ENCODE peak calls at places on chromosomes 11 and 22, in ten cellular contexts. One of them, this sample, is unnamed. For H3K27me3 and H3K36me3, the result is how much of the 10 kb centered on the place peaks cover.

GRCh38 chr11:61577383-61578118 is 3.3 kb downstream of the SYT7 start:
- DNase-seq in mesendoderm: peak
- DNase-seq in tibial artery: no peak
- DNase-seq in lung: no peak
- DNase-seq in right lobe of liver: no peak
- DNase-seq in fibroblast of lung: no peak
- DNase-seq in SK-N-SH: peak
- DNase-seq in H1: peak
- DNase-seq in Peyer's patch: no peak
- DNase-seq in cardiac muscle cell: no peak
- DNase-seq in this sample: peak

GRCh38 chr11:106608677-106609076 is 409.6 kb downstream of the GUCY1A2 start:
- DNase-seq in mesendoderm: no peak
- DNase-seq in tibial artery: no peak
- DNase-seq in lung: no peak
- DNase-seq in right lobe of liver: no peak
- DNase-seq in fibroblast of lung: peak
- DNase-seq in SK-N-SH: no peak
- DNase-seq in H1: no peak
- DNase-seq in Peyer's patch: no peak
- DNase-seq in cardiac muscle cell: peak
- DNase-seq in this sample: no peak

GRCh38 chr22:42644422-42645340 is 4.3 kb upstream of the ATP5MGL start:
- DNase-seq in mesendoderm: no peak
- DNase-seq in tibial artery: peak
- DNase-seq in lung: peak
- DNase-seq in right lobe of liver: no peak
- DNase-seq in fibroblast of lung: peak
- DNase-seq in SK-N-SH: no peak
- DNase-seq in H1: no peak
- DNase-seq in Peyer's patch: no peak
- DNase-seq in cardiac muscle cell: peak
- DNase-seq in this sample: peak

GRCh38 chr11:76578655-76579046 is 91.9 kb downstream of the LRRC32 start:
- DNase-seq in mesendoderm: peak
- DNase-seq in tibial artery: peak
- DNase-seq in lung: no peak
- DNase-seq in right lobe of liver: peak
- DNase-seq in fibroblast of lung: no peak
- DNase-seq in SK-N-SH: peak
- DNase-seq in H1: no peak
- DNase-seq in Peyer's patch: no peak
- DNase-seq in cardiac muscle cell: no peak
- DNase-seq in this sample: peak

GRCh38 chr22:25478573-25478972 is 85.9 kb upstream of the GRK3 start:
- DNase-seq in mesendoderm: no peak
- DNase-seq in tibial artery: no peak
- DNase-seq in lung: no peak
- DNase-seq in right lobe of liver: no peak
- DNase-seq in fibroblast of lung: no peak
- DNase-seq in SK-N-SH: no peak
- DNase-seq in H1: no peak
- DNase-seq in Peyer's patch: no peak
- DNase-seq in cardiac muscle cell: no peak
- DNase-seq in this sample: no peak

GRCh38 chr22:36922752-36923457 is 9.5 kb downstream of the CSF2RB start:
- DNase-seq in mesendoderm: no peak
- DNase-seq in tibial artery: no peak
- DNase-seq in lung: no peak
- DNase-seq in right lobe of liver: no peak
- DNase-seq in fibroblast of lung: no peak
- DNase-seq in SK-N-SH: no peak
- DNase-seq in H1: no peak
- DNase-seq in Peyer's patch: no peak
- DNase-seq in cardiac muscle cell: no peak
- DNase-seq in this sample: peak

GRCh38 chr11:94537051-94537600 is 6.6 kb upstream of the FUT4 start:
- DNase-seq in mesendoderm: no peak
- DNase-seq in tibial artery: no peak
- DNase-seq in lung: no peak
- DNase-seq in right lobe of liver: no peak
- DNase-seq in fibroblast of lung: peak
- DNase-seq in SK-N-SH: no peak
- DNase-seq in H1: no peak
- DNase-seq in Peyer's patch: no peak
- DNase-seq in cardiac muscle cell: peak
- DNase-seq in this sample: no peak

GRCh38 chr11:114478768-114479167 is 39.5 kb downstream of the REXO2 start:
- DNase-seq in mesendoderm: peak
- DNase-seq in tibial artery: no peak
- DNase-seq in lung: no peak
- DNase-seq in right lobe of liver: no peak
- DNase-seq in fibroblast of lung: no peak
- DNase-seq in SK-N-SH: no peak
- DNase-seq in H1: no peak
- DNase-seq in Peyer's patch: no peak
- DNase-seq in cardiac muscle cell: peak
- DNase-seq in this sample: no peak

GRCh38 chr11:127070808-127071207 is 70.2 kb upstream of the KIRREL3 start:
- DNase-seq in mesendoderm: no peak
- DNase-seq in tibial artery: no peak
- DNase-seq in lung: no peak
- DNase-seq in right lobe of liver: no peak
- DNase-seq in fibroblast of lung: no peak
- DNase-seq in SK-N-SH: no peak
- DNase-seq in H1: peak
- DNase-seq in Peyer's patch: no peak
- DNase-seq in cardiac muscle cell: no peak
- DNase-seq in this sample: no peak
- H3K27me3 ChIP-seq in mesendoderm: under half
- H3K27me3 ChIP-seq in tibial artery: under half
- H3K27me3 ChIP-seq in lung: under half
- H3K27me3 ChIP-seq in right lobe of liver: under half
- H3K27me3 ChIP-seq in fibroblast of lung: under half
- H3K27me3 ChIP-seq in SK-N-SH: under half
- H3K27me3 ChIP-seq in H1: under half
- H3K27me3 ChIP-seq in Peyer's patch: under half
- H3K27me3 ChIP-seq in cardiac muscle cell: under half
- H3K27me3 ChIP-seq in this sample: under half

GRCh38 chr22:31841029-31841827 is 87.4 kb downstream of the DEPDC5 start:
- DNase-seq in mesendoderm: no peak
- DNase-seq in tibial artery: no peak
- DNase-seq in lung: no peak
- DNase-seq in right lobe of liver: no peak
- DNase-seq in fibroblast of lung: no peak
- DNase-seq in SK-N-SH: no peak
- DNase-seq in H1: no peak
- DNase-seq in Peyer's patch: no peak
- DNase-seq in cardiac muscle cell: no peak
- DNase-seq in this sample: no peak
- H3K36me3 ChIP-seq in mesendoderm: under half
- H3K36me3 ChIP-seq in tibial artery: half or more
- H3K36me3 ChIP-seq in lung: under half
- H3K36me3 ChIP-seq in right lobe of liver: half or more
- H3K36me3 ChIP-seq in fibroblast of lung: under half
- H3K36me3 ChIP-seq in SK-N-SH: under half
- H3K36me3 ChIP-seq in H1: under half
- H3K36me3 ChIP-seq in Peyer's patch: under half
- H3K36me3 ChIP-seq in cardiac muscle cell: under half
- H3K36me3 ChIP-seq in this sample: under half

GRCh38 chr11:33847251-33847650 is 44.6 kb downstream of the LMO2 start:
- DNase-seq in mesendoderm: no peak
- DNase-seq in tibial artery: no peak
- DNase-seq in lung: no peak
- DNase-seq in right lobe of liver: no peak
- DNase-seq in fibroblast of lung: no peak
- DNase-seq in SK-N-SH: no peak
- DNase-seq in H1: no peak
- DNase-seq in Peyer's patch: no peak
- DNase-seq in cardiac muscle cell: no peak
- DNase-seq in this sample: no peak

GRCh38 chr11:33843018-33843417 is 48.9 kb downstream of the LMO2 start:
- DNase-seq in mesendoderm: no peak
- DNase-seq in tibial artery: no peak
- DNase-seq in lung: no peak
- DNase-seq in right lobe of liver: no peak
- DNase-seq in fibroblast of lung: no peak
- DNase-seq in SK-N-SH: no peak
- DNase-seq in H1: no peak
- DNase-seq in Peyer's patch: no peak
- DNase-seq in cardiac muscle cell: no peak
- DNase-seq in this sample: no peak

GRCh38 chr11:33842236-33842915 is 49.5 kb downstream of the LMO2 start:
- DNase-seq in mesendoderm: no peak
- DNase-seq in tibial artery: no peak
- DNase-seq in lung: no peak
- DNase-seq in right lobe of liver: no peak
- DNase-seq in fibroblast of lung: no peak
- DNase-seq in SK-N-SH: peak
- DNase-seq in H1: no peak
- DNase-seq in Peyer's patch: no peak
- DNase-seq in cardiac muscle cell: no peak
- DNase-seq in this sample: no peak

GRCh38 chr11:33844236-33844635 is 47.6 kb downstream of the LMO2 start:
- DNase-seq in mesendoderm: no peak
- DNase-seq in tibial artery: no peak
- DNase-seq in lung: no peak
- DNase-seq in right lobe of liver: no peak
- DNase-seq in fibroblast of lung: no peak
- DNase-seq in SK-N-SH: no peak
- DNase-seq in H1: no peak
- DNase-seq in Peyer's patch: no peak
- DNase-seq in cardiac muscle cell: no peak
- DNase-seq in this sample: no peak
- H3K27me3 ChIP-seq in mesendoderm: under half
- H3K27me3 ChIP-seq in tibial artery: under half
- H3K27me3 ChIP-seq in lung: under half
- H3K27me3 ChIP-seq in right lobe of liver: under half
- H3K27me3 ChIP-seq in fibroblast of lung: under half
- H3K27me3 ChIP-seq in SK-N-SH: under half
- H3K27me3 ChIP-seq in H1: under half
- H3K27me3 ChIP-seq in Peyer's patch: under half
- H3K27me3 ChIP-seq in cardiac muscle cell: under half
- H3K27me3 ChIP-seq in this sample: under half

GRCh38 chr22:20822240-20822639 is 36.4 kb downstream of the PI4KA start:
- DNase-seq in mesendoderm: no peak
- DNase-seq in tibial artery: no peak
- DNase-seq in lung: no peak
- DNase-seq in right lobe of liver: no peak
- DNase-seq in fibroblast of lung: no peak
- DNase-seq in SK-N-SH: no peak
- DNase-seq in H1: no peak
- DNase-seq in Peyer's patch: peak
- DNase-seq in cardiac muscle cell: no peak
- DNase-seq in this sample: no peak
- H3K36me3 ChIP-seq in mesendoderm: under half
- H3K36me3 ChIP-seq in tibial artery: under half
- H3K36me3 ChIP-seq in lung: under half
- H3K36me3 ChIP-seq in right lobe of liver: under half
- H3K36me3 ChIP-seq in fibroblast of lung: under half
- H3K36me3 ChIP-seq in SK-N-SH: under half
- H3K36me3 ChIP-seq in H1: under half
- H3K36me3 ChIP-seq in Peyer's patch: under half
- H3K36me3 ChIP-seq in cardiac muscle cell: under half
- H3K36me3 ChIP-seq in this sample: under half

GRCh38 chr22:22843848-22844247 is 43.8 kb upstream of the IGLL5 start:
- DNase-seq in mesendoderm: no peak
- DNase-seq in tibial artery: no peak
- DNase-seq in lung: no peak
- DNase-seq in right lobe of liver: no peak
- DNase-seq in fibroblast of lung: no peak
- DNase-seq in SK-N-SH: no peak
- DNase-seq in H1: no peak
- DNase-seq in Peyer's patch: no peak
- DNase-seq in cardiac muscle cell: no peak
- DNase-seq in this sample: no peak

GRCh38 chr22:22851969-22852368 is 35.6 kb upstream of the IGLL5 start:
- DNase-seq in mesendoderm: no peak
- DNase-seq in tibial artery: no peak
- DNase-seq in lung: no peak
- DNase-seq in right lobe of liver: no peak
- DNase-seq in fibroblast of lung: no peak
- DNase-seq in SK-N-SH: no peak
- DNase-seq in H1: no peak
- DNase-seq in Peyer's patch: no peak
- DNase-seq in cardiac muscle cell: no peak
- DNase-seq in this sample: no peak

GRCh38 chr22:22853713-22854112 is 33.9 kb upstream of the IGLL5 start:
- DNase-seq in mesendoderm: no peak
- DNase-seq in tibial artery: no peak
- DNase-seq in lung: no peak
- DNase-seq in right lobe of liver: no peak
- DNase-seq in fibroblast of lung: no peak
- DNase-seq in SK-N-SH: no peak
- DNase-seq in H1: no peak
- DNase-seq in Peyer's patch: no peak
- DNase-seq in cardiac muscle cell: no peak
- DNase-seq in this sample: no peak

GRCh38 chr22:22849640-22850610 is 37.7 kb upstream of the IGLL5 start:
- DNase-seq in mesendoderm: no peak
- DNase-seq in tibial artery: no peak
- DNase-seq in lung: no peak
- DNase-seq in right lobe of liver: no peak
- DNase-seq in fibroblast of lung: no peak
- DNase-seq in SK-N-SH: no peak
- DNase-seq in H1: no peak
- DNase-seq in Peyer's patch: no peak
- DNase-seq in cardiac muscle cell: no peak
- DNase-seq in this sample: no peak

GRCh38 chr22:22848364-22848866 is 39.2 kb upstream of the IGLL5 start:
- DNase-seq in mesendoderm: peak
- DNase-seq in tibial artery: no peak
- DNase-seq in lung: peak
- DNase-seq in right lobe of liver: peak
- DNase-seq in fibroblast of lung: peak
- DNase-seq in SK-N-SH: peak
- DNase-seq in H1: peak
- DNase-seq in Peyer's patch: peak
- DNase-seq in cardiac muscle cell: peak
- DNase-seq in this sample: peak
- H3K27me3 ChIP-seq in mesendoderm: under half
- H3K27me3 ChIP-seq in tibial artery: under half
- H3K27me3 ChIP-seq in lung: under half
- H3K27me3 ChIP-seq in right lobe of liver: under half
- H3K27me3 ChIP-seq in fibroblast of lung: under half
- H3K27me3 ChIP-seq in SK-N-SH: under half
- H3K27me3 ChIP-seq in H1: under half
- H3K27me3 ChIP-seq in Peyer's patch: under half
- H3K27me3 ChIP-seq in cardiac muscle cell: under half
- H3K27me3 ChIP-seq in this sample: under half

This sample was measured in H7.